ENCODE peak calls at places on chromosome 1, in six cellular contexts. P is EL, V is upper lobe of right lung, D is activated T-cell treated with anti-CD3 and anti-CD28 coated beads for 1 hour, H is NCI-H1694 treated with DMSO at 0.1 percent for 48 hours, B is kidney glomerular epithelial cell. O is an unnamed sample.

GRCh38 chr1:160214481-160215140 is 9.4 kb downstream of the PEA15 start:
- DNase-seq in P (no peak), V (no peak), D (no peak), H (no peak), B (no peak), O (no peak)

GRCh38 chr1:248918126-248918525 is 12.1 kb downstream of the PGBD2 start:
- DNase-seq in P (peak; percentile 45), V (no peak), D (no peak), H (peak; percentile 41), B (no peak), O (no peak)

GRCh38 chr1:107184888-107185287 is 44.0 kb downstream of the NTNG1 start:
- DNase-seq in P (no peak), V (no peak), D (no peak), H (no peak), B (no peak), O (no peak)

GRCh38 chr1:5910666-5911065 is 81.6 kb downstream of the NPHP4 start:
- DNase-seq in P (no peak), V (no peak), D (no peak), H (no peak), B (no peak), O (no peak)

GRCh38 chr1:59427155-59427554 is 130.3 kb downstream of the FGGY start:
- DNase-seq in P (peak; percentile 78), V (no peak), D (no peak), H (peak; percentile 97), B (peak; percentile 48), O (no peak)

GRCh38 chr1:112522621-112523020 is 13.9 kb downstream of the WNT2B start:
- DNase-seq in P (peak; percentile 98), V (no peak), D (no peak), H (no peak), B (peak; percentile 96), O (peak; percentile 100)

GRCh38 chr1:165152727-165153126 is 203.8 kb downstream of the LMX1A start:
- DNase-seq in P (peak; percentile 2), V (no peak), D (no peak), H (peak; percentile 1), B (peak; percentile 8), O (no peak)

GRCh38 chr1:156471496-156472490 is 28.8 kb downstream of the MEF2D start:
- DNase-seq in P (no peak), V (peak; percentile 86), D (no peak), H (peak; percentile 27), B (no peak), O (no peak)

GRCh38 chr1:236576004-236576403 is 28.3 kb downstream of the HEATR1 start:
- DNase-seq in P (peak; percentile 54), V (no peak), D (no peak), H (no peak), B (no peak), O (peak; percentile 87)

GRCh38 chr1:215290018-215290417 is 207.5 kb downstream of the KCNK2 start:
- DNase-seq in P (peak; percentile 18), V (no peak), D (no peak), H (no peak), B (no peak), O (peak; percentile 55)

GRCh38 chr1:6962390-6962955 is 177.2 kb downstream of the CAMTA1 start:
- DNase-seq in P (no peak), V (no peak), D (peak; percentile 16), H (no peak), B (no peak), O (no peak)

GRCh38 chr1:79375352-79375751 is 368.8 kb upstream of the ADGRL4 start:
- DNase-seq in P (no peak), V (no peak), D (no peak), H (no peak), B (no peak), O (no peak)

GRCh38 chr1:53123462-53124129 is 18.8 kb downstream of the SLC1A7 start:
- DNase-seq in P (no peak), V (no peak), D (no peak), H (no peak), B (no peak), O (no peak)

GRCh38 chr1:19645544-19646252 is 1.6 kb downstream of the NBL1 start:
- DNase-seq in P (peak; percentile 46), V (peak; percentile 62), D (no peak), H (no peak), B (no peak), O (no peak)

GRCh38 chr1:209335090-209335692 is 248.3 kb upstream of the CAMK1G start:
- DNase-seq in P (peak; percentile 49), V (no peak), D (no peak), H (peak; percentile 31), B (no peak), O (peak; percentile 28)

GRCh38 chr1:2543543-2544092 is 12.6 kb upstream of the TNFRSF14 start:
- DNase-seq in P (peak; percentile 53), V (no peak), D (no peak), H (peak; percentile 43), B (no peak), O (no peak)

GRCh38 chr1:15948600-15949452 is 27.1 kb downstream of the ZBTB17 start:
- DNase-seq in P (peak; percentile 97), V (peak; percentile 80), D (no peak), H (no peak), B (peak; percentile 89), O (peak; percentile 97)

GRCh38 chr1:54337928-54338327 is 68.3 kb downstream of the SSBP3 start:
- DNase-seq in P (peak; percentile 42), V (no peak), D (no peak), H (no peak), B (no peak), O (peak; percentile 59)

GRCh38 chr1:109249654-109250401 is 489 bp downstream of the CELSR2 start:
- DNase-seq in P (no peak), V (peak; percentile 63), D (no peak), H (no peak), B (no peak), O (no peak)

GRCh38 chr1:117015701-117016100 is 14.1 kb downstream of the CD101 start:
- DNase-seq in P (no peak), V (no peak), D (no peak), H (no peak), B (no peak), O (no peak)

GRCh38 chr1:243293941-243294722 is 38.3 kb downstream of the SDCCAG8 start:
- DNase-seq in P (no peak), V (no peak), D (no peak), H (no peak), B (no peak), O (peak; percentile 62)

GRCh38 chr1:220751130-220751529 is 3.0 kb downstream of the MTARC2 start:
- DNase-seq in P (no peak), V (no peak), D (no peak), H (no peak), B (no peak), O (no peak)

GRCh38 chr1:228552596-228553176 is 65.5 kb downstream of the RNF187 start:
- DNase-seq in P (no peak), V (peak; percentile 6), D (no peak), H (no peak), B (no peak), O (no peak)

GRCh38 chr1:115364776-115365155 is 26.7 kb upstream of the NGF start:
- DNase-seq in P (no peak), V (no peak), D (no peak), H (no peak), B (no peak), O (no peak)

GRCh38 chr1:182996816-182997215 is 26.4 kb upstream of the LAMC1 start:
- DNase-seq in P (peak; percentile 43), V (no peak), D (no peak), H (no peak), B (no peak), O (no peak)

GRCh38 chr1:79117376-79117775 is 110.8 kb upstream of the ADGRL4 start:
- DNase-seq in P (no peak), V (no peak), D (no peak), H (no peak), B (no peak), O (peak; percentile 35)

GRCh38 chr1:228366062-228366850 is 40.4 kb downstream of the TRIM11 start:
- DNase-seq in P (no peak), V (peak; percentile 48), D (no peak), H (no peak), B (no peak), O (no peak)

GRCh38 chr1:201714542-201715276 is 114.2 kb upstream of the IPO9 start:
- DNase-seq in P (peak; percentile 100), V (peak; percentile 82), D (no peak), H (no peak), B (peak; percentile 99), O (peak; percentile 100)

GRCh38 chr1:92784051-92784638 is 763 bp downstream of the EVI5 start:
- DNase-seq in P (peak; percentile 65), V (no peak), D (peak; percentile 1), H (no peak), B (peak; percentile 56), O (peak; percentile 76)

GRCh38 chr1:67888707-67889106 is 55.4 kb upstream of the GNG12 start:
- DNase-seq in P (peak; percentile 67), V (no peak), D (no peak), H (no peak), B (peak; percentile 10), O (peak; percentile 79)

GRCh38 chr1:27656157-27656893 is 15.7 kb downstream of the IFI6 start:
- DNase-seq in P (peak; percentile 65), V (peak; percentile 78), D (no peak), H (no peak), B (peak; percentile 2), O (peak; percentile 47)

GRCh38 chr1:186482661-186483255 is 21.8 kb upstream of the PDC start:
- DNase-seq in P (peak; percentile 66), V (no peak), D (peak; percentile 5), H (peak; percentile 71), B (peak; percentile 40), O (peak; percentile 68)

GRCh38 chr1:27755286-27755685 is 17.7 kb upstream of the STX12 start:
- DNase-seq in P (no peak), V (no peak), D (no peak), H (no peak), B (no peak), O (no peak)

GRCh38 chr1:218817747-218818146 is 355.9 kb upstream of the LYPLAL1 start:
- DNase-seq in P (no peak), V (no peak), D (no peak), H (no peak), B (no peak), O (peak; percentile 40)

GRCh38 chr1:25569599-25570458 is 26.4 kb downstream of the LDLRAP1 start:
- DNase-seq in P (no peak), V (peak; percentile 33), D (no peak), H (peak; percentile 75), B (peak; percentile 4), O (peak; percentile 45)

O was measured in iris pigment epithelial cell.